ENCODE peak calls at places on chromosomes 4 and X, in ten cellular contexts. Y is left lung; T is NCI-H2081; G is GM13977; A is NCI-H146; P is stimulated activated naive B cell treated with anti-CD40 and anti-IgM and Interleukin-4, amounts not matched to agents 10 μg/mL and 1 μg/mL and 100 μg/mL, for 72 hours; V is choroid plexus epithelial cell; K is omental fat pad; U is activated CD8-positive, alpha-beta T cell treated with anti-CD3 and anti-CD28 coated beads, Interleukin-2, amount 10 ng/mL, durations not matched to agents 7 days and 5 days; F is mesothelial cell of epicardium. E is an unnamed sample.
A peak's percentile ranks its signal among the peaks of the same experiment; 100 is the strongest.

GRCh38 chrX:104098151-104098808 is 14.0 kb upstream of the ZCCHC18 start:
- DNase-seq in Y (no peak), T (peak; percentile 69), G (peak; percentile 49), A (peak; percentile 73), P (peak; percentile 13), V (peak; percentile 86), K (no peak), U (peak; percentile 63), F (no peak), E (no peak)

GRCh38 chr4:108080752-108081151 is 88.0 kb downstream of the LEF1 start:
- DNase-seq in Y (no peak), T (no peak), G (no peak), A (no peak), P (no peak), V (no peak), K (no peak), U (peak; percentile 62), F (no peak), E (no peak)

GRCh38 chrX:132488819-132489255 is at the start of gene MBNL3:
- DNase-seq in Y (peak; percentile 65), T (no peak), G (peak; percentile 25), A (peak; percentile 82), P (peak; percentile 63), V (peak; percentile 34), K (no peak), U (peak; percentile 71), F (peak; percentile 73), E (peak; percentile 3)

GRCh38 chr4:125368161-125368560 is 53.4 kb downstream of the FAT4 start:
- DNase-seq in Y (no peak), T (no peak), G (no peak), A (no peak), P (no peak), V (peak; percentile 66), K (no peak), U (no peak), F (no peak), E (no peak)

GRCh38 chr4:60989141-60989540 is 211.0 kb upstream of the ADGRL3 start:
- DNase-seq in Y (no peak), T (no peak), G (no peak), A (no peak), P (no peak), V (no peak), K (no peak), U (no peak), F (no peak), E (no peak)

GRCh38 chr4:8694226-8694625 is 101.7 kb downstream of the CPZ start:
- DNase-seq in Y (no peak), T (no peak), G (no peak), A (no peak), P (no peak), V (no peak), K (no peak), U (no peak), F (peak; percentile 22), E (no peak)

GRCh38 chrX:110846071-110846470 is 50.5 kb upstream of the CHRDL1 start:
- DNase-seq in Y (no peak), T (no peak), G (no peak), A (no peak), P (no peak), V (no peak), K (no peak), U (no peak), F (no peak), E (no peak)

GRCh38 chrX:110418220-110418856 is 59.7 kb downstream of the RTL9 start:
- DNase-seq in Y (peak; percentile 45), T (no peak), G (peak; percentile 23), A (peak; percentile 26), P (no peak), V (peak; percentile 76), K (no peak), U (no peak), F (no peak), E (no peak)

GRCh38 chrX:28988246-28988645 is 401.0 kb downstream of the IL1RAPL1 start:
- DNase-seq in Y (no peak), T (no peak), G (no peak), A (no peak), P (no peak), V (no peak), K (no peak), U (no peak), F (no peak), E (no peak)

GRCh38 chrX:47518105-47518504 is 35.1 kb upstream of the ZNF41 start:
- DNase-seq in Y (no peak), T (no peak), G (no peak), A (no peak), P (no peak), V (no peak), K (no peak), U (no peak), F (no peak), E (no peak)

GRCh38 chr4:106365613-106366012 is 3.0 kb downstream of the GIMD1 start:
- DNase-seq in Y (no peak), T (no peak), G (no peak), A (no peak), P (no peak), V (peak; percentile 92), K (no peak), U (no peak), F (no peak), E (peak; percentile 9)

GRCh38 chr4:133997440-133997839 is 204.1 kb downstream of the PABPC4L start:
- DNase-seq in Y (no peak), T (no peak), G (no peak), A (no peak), P (no peak), V (no peak), K (no peak), U (no peak), F (no peak), E (no peak)

GRCh38 chrX:49754238-49754857 is 58.6 kb upstream of the PAGE1 start:
- DNase-seq in Y (peak; percentile 33), T (peak; percentile 28), G (no peak), A (peak; percentile 5), P (peak; percentile 21), V (peak; percentile 63), K (no peak), U (peak; percentile 60), F (peak; percentile 43), E (peak; percentile 0)

GRCh38 chrX:28920554-28920953 is 333.3 kb downstream of the IL1RAPL1 start:
- DNase-seq in Y (no peak), T (peak; percentile 55), G (no peak), A (peak; percentile 3), P (no peak), V (peak; percentile 2), K (no peak), U (no peak), F (no peak), E (no peak)

GRCh38 chr4:1406946-1407656 is 859 bp upstream of the NKX1-1 start:
- DNase-seq in Y (no peak), T (no peak), G (peak; percentile 37), A (no peak), P (no peak), V (no peak), K (no peak), U (no peak), F (peak; percentile 28), E (no peak)

GRCh38 chrX:8192276-8192675 is 21.2 kb upstream of the VCX2 start:
- DNase-seq in Y (no peak), T (no peak), G (no peak), A (no peak), P (no peak), V (no peak), K (no peak), U (no peak), F (no peak), E (no peak)

GRCh38 chr4:150381671-150382427 is 200.1 kb upstream of the MAB21L2 start:
- DNase-seq in Y (no peak), T (no peak), G (no peak), A (no peak), P (no peak), V (peak; percentile 55), K (no peak), U (no peak), F (no peak), E (no peak)

GRCh38 chr4:6535329-6535692 is 39.7 kb upstream of the MAN2B2 start:
- DNase-seq in Y (no peak), T (no peak), G (no peak), A (no peak), P (no peak), V (no peak), K (no peak), U (no peak), F (no peak), E (no peak)

GRCh38 chrX:151704023-151704663 is 8.9 kb downstream of the PRRG3 start:
- DNase-seq in Y (no peak), T (no peak), G (no peak), A (no peak), P (no peak), V (no peak), K (no peak), U (no peak), F (no peak), E (no peak)

GRCh38 chrX:357693-358471 is 28.8 kb downstream of the PPP2R3B start:
- DNase-seq in Y (no peak), T (no peak), G (no peak), A (peak; percentile 70), P (no peak), V (peak; percentile 63), K (no peak), U (peak; percentile 70), F (no peak), E (peak; percentile 81)

GRCh38 chrX:118978451-118978850 is 4.0 kb downstream of the LONRF3 start:
- DNase-seq in Y (no peak), T (no peak), G (no peak), A (no peak), P (no peak), V (no peak), K (no peak), U (no peak), F (no peak), E (no peak)

GRCh38 chr4:3249681-3250437 is 900 bp downstream of the MSANTD1 start:
- DNase-seq in Y (no peak), T (no peak), G (no peak), A (no peak), P (no peak), V (no peak), K (no peak), U (no peak), F (no peak), E (no peak)

GRCh38 chr4:25842229-25842840 is 20.5 kb downstream of the SEL1L3 start:
- DNase-seq in Y (no peak), T (no peak), G (peak; percentile 60), A (no peak), P (peak; percentile 51), V (no peak), K (no peak), U (peak; percentile 74), F (no peak), E (no peak)

GRCh38 chr4:665751-666435 is 8.2 kb downstream of the ATP5ME start:
- DNase-seq in Y (no peak), T (no peak), G (no peak), A (no peak), P (no peak), V (no peak), K (no peak), U (no peak), F (no peak), E (no peak)

GRCh38 chr4:174749091-174749490 is 80.0 kb downstream of the GLRA3 start:
- DNase-seq in Y (no peak), T (no peak), G (no peak), A (no peak), P (no peak), V (peak; percentile 4), K (no peak), U (no peak), F (no peak), E (no peak)

GRCh38 chr4:107183155-107183774 is 147.2 kb upstream of the DKK2 start:
- DNase-seq in Y (no peak), T (peak; percentile 54), G (peak; percentile 15), A (peak; percentile 22), P (peak; percentile 2), V (peak; percentile 85), K (no peak), U (no peak), F (no peak), E (no peak)

GRCh38 chr4:57373971-57374370 is 263.8 kb upstream of the IGFBP7 start:
- DNase-seq in Y (no peak), T (no peak), G (no peak), A (no peak), P (no peak), V (no peak), K (no peak), U (no peak), F (no peak), E (no peak)

GRCh38 chr4:89834486-89835209 is 2.3 kb downstream of the SNCA start:
- DNase-seq in Y (no peak), T (no peak), G (no peak), A (no peak), P (no peak), V (no peak), K (no peak), U (no peak), F (no peak), E (no peak)

E was measured in H54.